ENCODE peak calls at places on chromosomes 16 and 17, in five cellular contexts. D is activated T-cell treated with anti-CD3 and anti-CD28 coated beads for 24 hours; S is GM13977; W is lung; Z is activated CD8-positive, alpha-beta memory T cell treated with anti-CD3 and anti-CD28 coated beads, Interleukin-2, amount 10 ng/mL, durations not matched to agents 7 days and 5 days. Y is an unnamed sample.
A peak's percentile ranks its signal among the peaks of the same experiment; 100 is the strongest.

GRCh38 chr16:80176114-80176513 is 364.7 kb upstream of the DYNLRB2 start:
- DNase-seq in D (no peak), S (no peak), W (no peak), Z (no peak), Y (no peak)

GRCh38 chr17:17694229-17695081 is 13.2 kb downstream of the RAI1 start:
- DNase-seq in D (peak; percentile 56), S (peak; percentile 90), W (peak; percentile 54), Z (peak; percentile 81), Y (peak; percentile 65)

GRCh38 chr17:57257911-57258885 is 1.9 kb downstream of the MSI2 start:
- DNase-seq in D (no peak), S (no peak), W (no peak), Z (no peak), Y (no peak)

GRCh38 chr17:50055055-50055425 is 870 bp upstream of the ITGA3 start:
- DNase-seq in D (no peak), S (no peak), W (peak; percentile 86), Z (no peak), Y (no peak)

GRCh38 chr17:38743556-38744171 is 4.5 kb downstream of the PCGF2 start:
- DNase-seq in D (no peak), S (peak; percentile 15), W (no peak), Z (no peak), Y (no peak)

GRCh38 chr16:1338119-1338730 is 4.8 kb downstream of the BAIAP3 start:
- DNase-seq in D (no peak), S (no peak), W (no peak), Z (no peak), Y (no peak)

GRCh38 chr17:39001703-39002637 is 34.8 kb upstream of the FBXO47 start:
- DNase-seq in D (no peak), S (no peak), W (peak; percentile 68), Z (no peak), Y (no peak)

GRCh38 chr17:73648543-73648820 is 4.2 kb upstream of the SDK2 start:
- DNase-seq in D (no peak), S (no peak), W (no peak), Z (no peak), Y (no peak)

GRCh38 chr16:371729-372521 is 1.6 kb upstream of the MRPL28 start:
- DNase-seq in D (no peak), S (no peak), W (no peak), Z (peak; percentile 39), Y (no peak)

GRCh38 chr16:34802396-34802795 is 1343.0 kb downstream of the TP53TG3F start:
- DNase-seq in D (no peak), S (peak; percentile 0), W (no peak), Z (no peak), Y (no peak)

GRCh38 chr17:42531455-42532354 is 4.3 kb upstream of the NAGLU start:
- DNase-seq in D (no peak), S (peak; percentile 68), W (peak; percentile 63), Z (peak; percentile 60), Y (peak; percentile 45)

GRCh38 chr17:69972251-69972650 is 102.8 kb upstream of the KCNJ16 start:
- DNase-seq in D (no peak), S (no peak), W (no peak), Z (no peak), Y (no peak)

GRCh38 chr17:68377771-68378201 is 79.5 kb downstream of the WIPI1 start:
- DNase-seq in D (no peak), S (no peak), W (no peak), Z (no peak), Y (no peak)

GRCh38 chr16:86740817-86741799 is 162.8 kb downstream of the FOXL1 start:
- DNase-seq in D (no peak), S (no peak), W (no peak), Z (no peak), Y (no peak)

GRCh38 chr17:73172252-73172651 is 7.4 kb downstream of the SSTR2 start:
- DNase-seq in D (no peak), S (no peak), W (no peak), Z (no peak), Y (no peak)

GRCh38 chr17:34614698-34615097 is 35.3 kb downstream of the TMEM132E start:
- DNase-seq in D (no peak), S (no peak), W (no peak), Z (no peak), Y (no peak)

GRCh38 chr16:70676571-70677498 is 9.0 kb downstream of the MTSS2 start:
- DNase-seq in D (no peak), S (no peak), W (no peak), Z (no peak), Y (no peak)

GRCh38 chr16:57904101-57904500 is 66.8 kb downstream of the CNGB1 start:
- DNase-seq in D (no peak), S (no peak), W (no peak), Z (no peak), Y (no peak)

GRCh38 chr17:68451650-68452354 is 5.5 kb downstream of the WIPI1 start:
- DNase-seq in D (no peak), S (no peak), W (no peak), Z (no peak), Y (no peak)

GRCh38 chr17:43530303-43531081 is 15.6 kb downstream of the ETV4 start:
- DNase-seq in D (no peak), S (no peak), W (peak; percentile 79), Z (no peak), Y (no peak)

GRCh38 chr16:57304169-57305061 is 19.9 kb upstream of the PLLP start:
- DNase-seq in D (no peak), S (peak; percentile 51), W (peak; percentile 76), Z (no peak), Y (no peak)

GRCh38 chr17:80604007-80604728 is 59.5 kb downstream of the RPTOR start:
- DNase-seq in D (no peak), S (no peak), W (no peak), Z (no peak), Y (no peak)

GRCh38 chr16:3188925-3189825 is 1.2 kb downstream of the OR1F1 start:
- DNase-seq in D (peak; percentile 59), S (peak; percentile 69), W (no peak), Z (peak; percentile 64), Y (no peak)

GRCh38 chr17:43338886-43339516 is 59.8 kb upstream of the ARL4D start:
- DNase-seq in D (peak; percentile 42), S (no peak), W (peak; percentile 73), Z (peak; percentile 73), Y (peak; percentile 46)

GRCh38 chr16:81316176-81316496 is 1.4 kb downstream of the GAN start:
- DNase-seq in D (no peak), S (no peak), W (no peak), Z (no peak), Y (no peak)

GRCh38 chr17:40109471-40109824 is 9.1 kb upstream of the NR1D1 start:
- DNase-seq in D (no peak), S (no peak), W (no peak), Z (no peak), Y (no peak)

GRCh38 chr16:59044616-59045015 is 310.5 kb upstream of the GOT2 start:
- DNase-seq in D (no peak), S (no peak), W (no peak), Z (no peak), Y (no peak)

GRCh38 chr16:60259956-60260355 is 1525.8 kb upstream of the GOT2 start:
- DNase-seq in D (no peak), S (no peak), W (no peak), Z (no peak), Y (no peak)

GRCh38 chr16:54076006-54076504 is 210.5 kb downstream of the IRX3 start:
- DNase-seq in D (no peak), S (no peak), W (no peak), Z (no peak), Y (no peak)

GRCh38 chr16:68972720-68973119 is 129.4 kb downstream of the TANGO6 start:
- DNase-seq in D (no peak), S (no peak), W (no peak), Z (no peak), Y (no peak)

GRCh38 chr17:58648236-58648635 is 43.6 kb downstream of the TEX14 start:
- DNase-seq in D (no peak), S (no peak), W (no peak), Z (no peak), Y (no peak)

GRCh38 chr17:76039121-76039520 is 12.0 kb upstream of the EVPL start:
- DNase-seq in D (no peak), S (no peak), W (no peak), Z (no peak), Y (no peak)

Y was measured in activated T-helper 2 cell treated with anti-CD3 and anti-CD28 coated beads, Interferon-gamma antibody, Interleukin-2, Interleukin-4, amounts not matched to agents 10 μg/mL and 5 μg/mL and 100 μg/mL, durations not matched to agents 14 hours and 24 hours and 36 hours.